ENCODE peak calls at places on chromosomes 7 and 10, in ten cellular contexts. S is brain pericyte, D is adipocyte, U is prostate gland, G is activated gamma-delta T cell treated with Interleukin-2 at 50 U/mL for 16 hours, W is NCI-H1092 treated with DMSO at 0.1 percent for 48 hours, Y is astrocyte of the hippocampus, K is WERI-Rb-1, V is colonic mucosa, T is NCI-H1436. F is an unnamed sample.

GRCh38 chr10:100738055-100738827 is 7.1 kb upstream of the PAX2 start:
- DNase-seq in S (no peak), D (no peak), U (no peak), G (no peak), W (no peak), Y (no peak), K (no peak), V (no peak), T (no peak), F (no peak)

GRCh38 chr7:66837007-66837406 is 84.0 kb upstream of the TMEM248 start:
- DNase-seq in S (no peak), D (no peak), U (no peak), G (no peak), W (no peak), Y (peak), K (peak), V (peak), T (no peak), F (no peak)

GRCh38 chr7:140676303-140676702 is 3.6 kb downstream of the ADCK2 start:
- DNase-seq in S (no peak), D (no peak), U (no peak), G (no peak), W (no peak), Y (no peak), K (no peak), V (no peak), T (no peak), F (no peak)

GRCh38 chr10:118698421-118698820 is 56.3 kb downstream of the CACUL1 start:
- DNase-seq in S (no peak), D (peak), U (no peak), G (peak), W (no peak), Y (peak), K (no peak), V (peak), T (no peak), F (peak)

GRCh38 chr7:106071356-106071998 is 40.6 kb downstream of the SYPL1 start:
- DNase-seq in S (no peak), D (no peak), U (peak), G (peak), W (no peak), Y (no peak), K (no peak), V (peak), T (no peak), F (no peak)

GRCh38 chr7:149625339-149625946 is 127.8 kb upstream of the ZNF746 start:
- DNase-seq in S (no peak), D (peak), U (peak), G (peak), W (peak), Y (peak), K (peak), V (peak), T (no peak), F (peak)

GRCh38 chr10:122878799-122879338 is 512 bp downstream of the FAM24B start:
- DNase-seq in S (no peak), D (no peak), U (no peak), G (no peak), W (peak), Y (no peak), K (no peak), V (no peak), T (peak), F (no peak)

GRCh38 chr7:115693779-115694178 is 336.8 kb downstream of the TFEC start:
- DNase-seq in S (no peak), D (no peak), U (no peak), G (no peak), W (no peak), Y (no peak), K (no peak), V (no peak), T (no peak), F (no peak)

GRCh38 chr7:76165973-76166403 is 35.7 kb upstream of the SRRM3 start:
- DNase-seq in S (no peak), D (no peak), U (no peak), G (no peak), W (no peak), Y (no peak), K (no peak), V (no peak), T (no peak), F (no peak)

GRCh38 chr7:47039899-47040298 is 542.0 kb downstream of the TNS3 start:
- DNase-seq in S (no peak), D (peak), U (peak), G (no peak), W (no peak), Y (peak), K (no peak), V (no peak), T (no peak), F (no peak)

GRCh38 chr7:15407910-15408309 is 153.9 kb downstream of the AGMO start:
- DNase-seq in S (no peak), D (no peak), U (no peak), G (no peak), W (no peak), Y (no peak), K (no peak), V (no peak), T (no peak), F (no peak)

GRCh38 chr7:52940511-52940910 is 94.9 kb upstream of the POM121L12 start:
- DNase-seq in S (no peak), D (no peak), U (no peak), G (no peak), W (no peak), Y (peak), K (no peak), V (no peak), T (no peak), F (no peak)

GRCh38 chr10:88095291-88095721 is 231.9 kb downstream of the PTEN start:
- DNase-seq in S (no peak), D (peak), U (peak), G (no peak), W (no peak), Y (peak), K (no peak), V (no peak), T (no peak), F (no peak)

GRCh38 chr10:71212249-71213126 is at the start of gene UNC5B:
- DNase-seq in S (no peak), D (peak), U (peak), G (peak), W (peak), Y (peak), K (peak), V (peak), T (peak), F (peak)

GRCh38 chr10:56537984-56538383 is 176.9 kb upstream of the ZWINT start:
- DNase-seq in S (no peak), D (no peak), U (no peak), G (no peak), W (no peak), Y (peak), K (no peak), V (no peak), T (no peak), F (no peak)

GRCh38 chr7:47573758-47574472 is 8.0 kb downstream of the TNS3 start:
- DNase-seq in S (no peak), D (peak), U (no peak), G (no peak), W (no peak), Y (peak), K (no peak), V (peak), T (no peak), F (no peak)

GRCh38 chr10:123136806-123137642 is 1.3 kb downstream of the HMX3 start:
- DNase-seq in S (no peak), D (peak), U (no peak), G (no peak), W (peak), Y (peak), K (no peak), V (no peak), T (no peak), F (no peak)

GRCh38 chr7:42734568-42734967 is 177.3 kb downstream of the C7orf25 start:
- DNase-seq in S (no peak), D (no peak), U (no peak), G (no peak), W (no peak), Y (peak), K (no peak), V (no peak), T (no peak), F (no peak)

GRCh38 chr10:122044713-122045112 is 55.8 kb downstream of the TACC2 start:
- DNase-seq in S (no peak), D (peak), U (peak), G (no peak), W (no peak), Y (no peak), K (no peak), V (peak), T (no peak), F (peak)

GRCh38 chr10:78775891-78776290 is 292.9 kb upstream of the ZMIZ1 start:
- DNase-seq in S (no peak), D (no peak), U (no peak), G (no peak), W (no peak), Y (no peak), K (no peak), V (no peak), T (no peak), F (no peak)

GRCh38 chr10:76998451-76998850 is 639.2 kb downstream of the KCNMA1 start:
- DNase-seq in S (no peak), D (peak), U (no peak), G (no peak), W (peak), Y (no peak), K (no peak), V (no peak), T (peak), F (no peak)

GRCh38 chr7:32416846-32417245 is 73.3 kb downstream of the LSM5 start:
- DNase-seq in S (no peak), D (no peak), U (no peak), G (no peak), W (no peak), Y (no peak), K (no peak), V (no peak), T (no peak), F (no peak)

GRCh38 chr7:86158111-86158510 is 485.6 kb upstream of the GRM3 start:
- DNase-seq in S (no peak), D (no peak), U (no peak), G (no peak), W (no peak), Y (no peak), K (peak), V (no peak), T (no peak), F (no peak)

GRCh38 chr10:13328126-13328525 is 20.0 kb downstream of the SEPHS1 start:
- DNase-seq in S (no peak), D (no peak), U (no peak), G (no peak), W (no peak), Y (no peak), K (no peak), V (no peak), T (no peak), F (no peak)

GRCh38 chr10:109191823-109192222 is 731.5 kb downstream of the XPNPEP1 start:
- DNase-seq in S (no peak), D (no peak), U (no peak), G (no peak), W (no peak), Y (no peak), K (no peak), V (no peak), T (no peak), F (no peak)

GRCh38 chr7:43636093-43636492 is 53.2 kb downstream of the STK17A start:
- DNase-seq in S (no peak), D (peak), U (peak), G (no peak), W (peak), Y (peak), K (no peak), V (no peak), T (no peak), F (no peak)

GRCh38 chr10:35690534-35690933 is 48.4 kb upstream of the FZD8 start:
- DNase-seq in S (no peak), D (no peak), U (peak), G (no peak), W (peak), Y (no peak), K (no peak), V (peak), T (peak), F (no peak)

GRCh38 chr10:74189999-74190421 is 39.0 kb downstream of the ADK start:
- DNase-seq in S (peak), D (peak), U (peak), G (no peak), W (no peak), Y (peak), K (no peak), V (no peak), T (no peak), F (peak)

GRCh38 chr7:131568953-131569352 is 12.5 kb upstream of the PODXL start:
- DNase-seq in S (no peak), D (no peak), U (no peak), G (no peak), W (no peak), Y (no peak), K (no peak), V (no peak), T (no peak), F (no peak)

F was measured in smooth muscle cell of the brain vasculature.